ENCODE peak calls at places on chromosomes 3 and 15, in seven cellular contexts. One of them, this sample, is unnamed.

GRCh38 chr3:56413911-56414310 is 54.4 kb downstream of the ERC2 start:
- DNase-seq in activated CD4-positive, alpha-beta T cell treated with anti-CD3 and anti-CD28 coated beads, Interleukin-2, amount 50 U/mL, for 24 hours: no peak
- DNase-seq in amygdala: no peak
- DNase-seq in coronary artery: no peak
- DNase-seq in AML-193: no peak
- DNase-seq in ELR: no peak
- DNase-seq in NCI-H1694: no peak
- DNase-seq in this sample: no peak

GRCh38 chr15:70447511-70447910 is 315.8 kb downstream of the UACA start:
- DNase-seq in activated CD4-positive, alpha-beta T cell treated with anti-CD3 and anti-CD28 coated beads, Interleukin-2, amount 50 U/mL, for 24 hours: no peak
- DNase-seq in amygdala: no peak
- DNase-seq in coronary artery: no peak
- DNase-seq in AML-193: no peak
- DNase-seq in ELR: no peak
- DNase-seq in NCI-H1694: no peak
- DNase-seq in this sample: no peak

GRCh38 chr3:162142511-162142910 is 645.9 kb downstream of the OTOL1 start:
- DNase-seq in activated CD4-positive, alpha-beta T cell treated with anti-CD3 and anti-CD28 coated beads, Interleukin-2, amount 50 U/mL, for 24 hours: no peak
- DNase-seq in amygdala: no peak
- DNase-seq in coronary artery: no peak
- DNase-seq in AML-193: no peak
- DNase-seq in ELR: peak
- DNase-seq in NCI-H1694: no peak
- DNase-seq in this sample: no peak

GRCh38 chr15:69607101-69607500 is 154.5 kb downstream of the RPLP1 start:
- DNase-seq in activated CD4-positive, alpha-beta T cell treated with anti-CD3 and anti-CD28 coated beads, Interleukin-2, amount 50 U/mL, for 24 hours: no peak
- DNase-seq in amygdala: peak
- DNase-seq in coronary artery: peak
- DNase-seq in AML-193: no peak
- DNase-seq in ELR: no peak
- DNase-seq in NCI-H1694: no peak
- DNase-seq in this sample: no peak

GRCh38 chr15:70451861-70452653 is 311.3 kb downstream of the UACA start:
- DNase-seq in activated CD4-positive, alpha-beta T cell treated with anti-CD3 and anti-CD28 coated beads, Interleukin-2, amount 50 U/mL, for 24 hours: no peak
- DNase-seq in amygdala: no peak
- DNase-seq in coronary artery: no peak
- DNase-seq in AML-193: no peak
- DNase-seq in ELR: no peak
- DNase-seq in NCI-H1694: no peak
- DNase-seq in this sample: no peak

GRCh38 chr3:98240133-98240532 is 23.9 kb upstream of the OR5H6 start:
- DNase-seq in activated CD4-positive, alpha-beta T cell treated with anti-CD3 and anti-CD28 coated beads, Interleukin-2, amount 50 U/mL, for 24 hours: no peak
- DNase-seq in amygdala: no peak
- DNase-seq in coronary artery: no peak
- DNase-seq in AML-193: no peak
- DNase-seq in ELR: peak
- DNase-seq in NCI-H1694: no peak
- DNase-seq in this sample: no peak

GRCh38 chr3:23219552-23219951 is 16.4 kb downstream of the UBE2E2 start:
- DNase-seq in activated CD4-positive, alpha-beta T cell treated with anti-CD3 and anti-CD28 coated beads, Interleukin-2, amount 50 U/mL, for 24 hours: no peak
- DNase-seq in amygdala: no peak
- DNase-seq in coronary artery: no peak
- DNase-seq in AML-193: no peak
- DNase-seq in ELR: no peak
- DNase-seq in NCI-H1694: no peak
- DNase-seq in this sample: no peak

GRCh38 chr3:17645074-17645698 is 97.2 kb downstream of the TBC1D5 start:
- DNase-seq in activated CD4-positive, alpha-beta T cell treated with anti-CD3 and anti-CD28 coated beads, Interleukin-2, amount 50 U/mL, for 24 hours: no peak
- DNase-seq in amygdala: peak
- DNase-seq in coronary artery: no peak
- DNase-seq in AML-193: peak
- DNase-seq in ELR: peak
- DNase-seq in NCI-H1694: peak
- DNase-seq in this sample: no peak

GRCh38 chr3:196968233-196969000 is at the start of gene PIGZ:
- DNase-seq in activated CD4-positive, alpha-beta T cell treated with anti-CD3 and anti-CD28 coated beads, Interleukin-2, amount 50 U/mL, for 24 hours: peak
- DNase-seq in amygdala: no peak
- DNase-seq in coronary artery: no peak
- DNase-seq in AML-193: peak
- DNase-seq in ELR: peak
- DNase-seq in NCI-H1694: no peak
- DNase-seq in this sample: no peak

GRCh38 chr15:74845208-74845568 is 2.2 kb upstream of the ULK3 start:
- DNase-seq in activated CD4-positive, alpha-beta T cell treated with anti-CD3 and anti-CD28 coated beads, Interleukin-2, amount 50 U/mL, for 24 hours: no peak
- DNase-seq in amygdala: no peak
- DNase-seq in coronary artery: no peak
- DNase-seq in AML-193: no peak
- DNase-seq in ELR: no peak
- DNase-seq in NCI-H1694: no peak
- DNase-seq in this sample: no peak

GRCh38 chr15:84023636-84024035 is 211.9 kb upstream of the GOLGA6L4 start:
- DNase-seq in activated CD4-positive, alpha-beta T cell treated with anti-CD3 and anti-CD28 coated beads, Interleukin-2, amount 50 U/mL, for 24 hours: no peak
- DNase-seq in amygdala: no peak
- DNase-seq in coronary artery: no peak
- DNase-seq in AML-193: peak
- DNase-seq in ELR: peak
- DNase-seq in NCI-H1694: no peak
- DNase-seq in this sample: no peak

GRCh38 chr3:190382082-190382481 is 5.9 kb upstream of the CLDN16 start:
- DNase-seq in activated CD4-positive, alpha-beta T cell treated with anti-CD3 and anti-CD28 coated beads, Interleukin-2, amount 50 U/mL, for 24 hours: no peak
- DNase-seq in amygdala: no peak
- DNase-seq in coronary artery: no peak
- DNase-seq in AML-193: no peak
- DNase-seq in ELR: peak
- DNase-seq in NCI-H1694: no peak
- DNase-seq in this sample: no peak

GRCh38 chr3:39146083-39146501 is 7.3 kb downstream of the CSRNP1 start:
- DNase-seq in activated CD4-positive, alpha-beta T cell treated with anti-CD3 and anti-CD28 coated beads, Interleukin-2, amount 50 U/mL, for 24 hours: no peak
- DNase-seq in amygdala: no peak
- DNase-seq in coronary artery: peak
- DNase-seq in AML-193: no peak
- DNase-seq in ELR: no peak
- DNase-seq in NCI-H1694: no peak
- DNase-seq in this sample: no peak

GRCh38 chr15:96264801-96265515 is 65.5 kb upstream of the NR2F2 start:
- DNase-seq in activated CD4-positive, alpha-beta T cell treated with anti-CD3 and anti-CD28 coated beads, Interleukin-2, amount 50 U/mL, for 24 hours: no peak
- DNase-seq in amygdala: no peak
- DNase-seq in coronary artery: no peak
- DNase-seq in AML-193: no peak
- DNase-seq in ELR: peak
- DNase-seq in NCI-H1694: no peak
- DNase-seq in this sample: no peak

GRCh38 chr3:122893754-122894668 is 99.1 kb downstream of the SLC49A4 start:
- DNase-seq in activated CD4-positive, alpha-beta T cell treated with anti-CD3 and anti-CD28 coated beads, Interleukin-2, amount 50 U/mL, for 24 hours: no peak
- DNase-seq in amygdala: no peak
- DNase-seq in coronary artery: no peak
- DNase-seq in AML-193: no peak
- DNase-seq in ELR: peak
- DNase-seq in NCI-H1694: no peak
- DNase-seq in this sample: no peak

GRCh38 chr3:12716605-12717121 is 42.4 kb downstream of the TMEM40 start:
- DNase-seq in activated CD4-positive, alpha-beta T cell treated with anti-CD3 and anti-CD28 coated beads, Interleukin-2, amount 50 U/mL, for 24 hours: no peak
- DNase-seq in amygdala: no peak
- DNase-seq in coronary artery: no peak
- DNase-seq in AML-193: no peak
- DNase-seq in ELR: no peak
- DNase-seq in NCI-H1694: no peak
- DNase-seq in this sample: no peak

GRCh38 chr3:150292891-150293290 is 115.2 kb upstream of the TSC22D2 start:
- DNase-seq in activated CD4-positive, alpha-beta T cell treated with anti-CD3 and anti-CD28 coated beads, Interleukin-2, amount 50 U/mL, for 24 hours: no peak
- DNase-seq in amygdala: no peak
- DNase-seq in coronary artery: no peak
- DNase-seq in AML-193: no peak
- DNase-seq in ELR: peak
- DNase-seq in NCI-H1694: no peak
- DNase-seq in this sample: no peak

GRCh38 chr15:64354683-64355558 is 1.1 kb downstream of the CSNK1G1 start:
- DNase-seq in activated CD4-positive, alpha-beta T cell treated with anti-CD3 and anti-CD28 coated beads, Interleukin-2, amount 50 U/mL, for 24 hours: no peak
- DNase-seq in amygdala: no peak
- DNase-seq in coronary artery: no peak
- DNase-seq in AML-193: no peak
- DNase-seq in ELR: no peak
- DNase-seq in NCI-H1694: no peak
- DNase-seq in this sample: no peak

GRCh38 chr3:27486328-27486727 is 2.1 kb upstream of the SLC4A7 start:
- DNase-seq in activated CD4-positive, alpha-beta T cell treated with anti-CD3 and anti-CD28 coated beads, Interleukin-2, amount 50 U/mL, for 24 hours: no peak
- DNase-seq in amygdala: no peak
- DNase-seq in coronary artery: no peak
- DNase-seq in AML-193: no peak
- DNase-seq in ELR: no peak
- DNase-seq in NCI-H1694: no peak
- DNase-seq in this sample: no peak

GRCh38 chr3:146065573-146066006 is 95.4 kb downstream of the PLOD2 start:
- DNase-seq in activated CD4-positive, alpha-beta T cell treated with anti-CD3 and anti-CD28 coated beads, Interleukin-2, amount 50 U/mL, for 24 hours: no peak
- DNase-seq in amygdala: no peak
- DNase-seq in coronary artery: no peak
- DNase-seq in AML-193: peak
- DNase-seq in ELR: peak
- DNase-seq in NCI-H1694: peak
- DNase-seq in this sample: no peak